ENCODE peak calls at places on chromosomes 2 and 18, in seven cellular contexts. B, T, Y, X, Z, M and N are unnamed samples. For H3K4me1, the result is how much of the 10 kb centered on the place peaks cover.

GRCh38 chr2:102147935-102148334 is 5.4 kb downstream of the IL1R1 start:
- DNase-seq in M (no peak), Y (no peak), T (no peak), X (peak), B (no peak), Z (no peak), N (no peak)

GRCh38 chr18:25727281-25727680 is 363.1 kb downstream of the SS18 start:
- DNase-seq in Z (no peak), M (no peak), X (peak), T (no peak), Y (no peak), B (no peak), N (no peak)

GRCh38 chr2:146135245-146135644 is 1615.3 kb upstream of the ZEB2 start:
- DNase-seq in B (no peak), Z (no peak), Y (no peak), M (peak), T (no peak), X (peak), N (no peak)

GRCh38 chr2:74886811-74887210 is 52.9 kb downstream of the HK2 start:
- DNase-seq in Y (no peak), B (no peak), M (no peak), Z (no peak), X (no peak), T (no peak), N (peak)

GRCh38 chr2:23651187-23651983 is 266.4 kb downstream of the KLHL29 start:
- DNase-seq in B (no peak), M (peak), Z (no peak), T (no peak), X (peak), Y (no peak), N (no peak)

GRCh38 chr2:130337735-130338325 is 4.9 kb upstream of the IMP4 start:
- DNase-seq in Z (no peak), B (no peak), X (peak), T (no peak), Y (no peak), M (no peak), N (no peak)

GRCh38 chr2:85754313-85755095 is 713 bp downstream of the ATOH8 start:
- DNase-seq in Z (no peak), M (no peak), T (peak), Y (no peak), X (peak), B (peak), N (no peak)

GRCh38 chr2:179031731-179032408 is 18.1 kb downstream of the CCDC141 start:
- DNase-seq in M (no peak), Z (no peak), T (no peak), B (no peak), Y (no peak), X (no peak), N (no peak)

GRCh38 chr2:238946586-238947242 is 98.8 kb downstream of the TWIST2 start:
- DNase-seq in X (no peak), M (no peak), B (peak), Y (peak), T (no peak), Z (no peak), N (no peak)

GRCh38 chr2:223723954-223724411 is 113.4 kb downstream of the AP1S3 start:
- DNase-seq in T (no peak), M (no peak), B (no peak), Z (no peak), Y (no peak), X (peak), N (no peak)

GRCh38 chr18:44799422-44800421 is 119.0 kb downstream of the SETBP1 start:
- DNase-seq in X (no peak), B (no peak), Y (no peak), T (no peak), M (no peak), Z (no peak), N (no peak)

GRCh38 chr2:3292416-3292815 is 85.2 kb downstream of the EIPR1 start:
- DNase-seq in X (no peak), B (peak), M (no peak), T (no peak), Y (no peak), Z (no peak), N (no peak)

GRCh38 chr2:172097557-172098131 is 5.1 kb downstream of the DLX2 start:
- DNase-seq in Z (no peak), T (no peak), X (no peak), M (no peak), B (no peak), Y (no peak), N (no peak)

GRCh38 chr2:183709829-183710228 is 585.6 kb downstream of the NUP35 start:
- DNase-seq in T (no peak), Z (no peak), X (no peak), B (no peak), M (no peak), Y (no peak), N (no peak)

GRCh38 chr18:22136395-22136794 is 33.0 kb upstream of the GATA6 start:
- DNase-seq in X (peak), T (no peak), B (no peak), Y (no peak), Z (no peak), M (no peak), N (no peak)

GRCh38 chr2:62738981-62739936 is 33.7 kb downstream of the EHBP1 start:
- DNase-seq in B (no peak), Z (no peak), M (no peak), Y (no peak), T (no peak), X (no peak), N (peak)

GRCh38 chr2:64562148-64562784 is 38.1 kb downstream of the AFTPH start:
- DNase-seq in M (no peak), X (peak), Y (no peak), B (no peak), T (no peak), Z (no peak), N (peak)

GRCh38 chr2:85922210-85922609 is 33.4 kb upstream of the ST3GAL5 start:
- DNase-seq in Z (no peak), B (no peak), M (no peak), X (peak), T (no peak), Y (no peak), N (no peak)

GRCh38 chr2:241804326-241805276 is 4.4 kb upstream of the NEU4 start:
- DNase-seq in B (peak), Y (peak), X (peak), M (no peak), T (peak), Z (no peak), N (no peak)

GRCh38 chr18:51802589-51802988 is 537.4 kb upstream of the DCC start:
- DNase-seq in T (no peak), X (no peak), Y (no peak), Z (no peak), M (no peak), B (no peak), N (no peak)

DNA sequence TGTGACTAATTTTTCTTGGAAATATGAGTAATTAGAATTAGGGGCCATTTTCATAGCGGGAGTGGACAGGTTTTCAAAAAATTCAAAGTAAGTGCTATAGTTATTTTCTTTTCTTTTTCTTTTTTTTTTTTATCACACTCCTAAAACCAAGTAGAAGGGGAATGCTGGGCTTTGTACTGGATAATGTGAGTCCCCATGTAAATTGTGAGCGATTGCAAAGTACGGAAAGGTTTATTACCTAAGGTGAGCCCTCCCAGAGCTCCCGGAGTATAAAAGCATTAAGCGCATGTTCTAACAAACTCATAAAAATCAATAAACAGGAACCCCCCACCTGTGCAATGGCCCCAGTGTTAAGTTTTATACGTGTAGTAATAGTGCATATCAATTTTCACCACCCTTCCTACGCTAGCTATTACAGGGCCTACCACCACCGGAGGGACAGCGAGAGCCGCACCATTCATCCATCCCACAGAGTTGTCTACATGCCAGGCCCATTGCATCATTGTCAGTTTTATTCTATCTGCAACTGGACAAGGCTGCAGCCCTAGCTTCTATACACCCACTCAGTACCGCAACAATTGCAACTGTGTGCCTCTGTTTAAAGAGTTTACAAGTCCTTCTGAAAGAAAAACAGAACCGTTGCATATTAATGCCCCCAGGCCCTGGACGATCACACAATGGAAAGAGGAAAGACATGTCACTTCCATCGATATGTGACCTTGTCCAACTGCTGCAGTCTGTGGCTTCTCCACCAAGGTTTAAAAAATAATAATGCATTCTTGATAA is 58.7 kb downstream of the ZEB2 start:
- DNase-seq in T (no peak), Y (no peak), X (no peak), M (no peak), Z (peak), B (no peak), N (no peak)
- H3K4me1 ChIP-seq in T (half or more), Y (under half), X (under half), M (under half), Z (under half), B (under half), N (under half)

GRCh38 chr2:96596596-96596995 is 41.5 kb downstream of the KANSL3 start:
- DNase-seq in M (no peak), X (no peak), B (no peak), Z (no peak), Y (no peak), T (no peak), N (no peak)

GRCh38 chr2:96591494-96591893 is 46.6 kb downstream of the KANSL3 start:
- DNase-seq in X (no peak), B (no peak), M (no peak), T (no peak), Y (no peak), Z (no peak), N (no peak)

GRCh38 chr2:96591054-96591453 is 47.1 kb downstream of the KANSL3 start:
- DNase-seq in T (no peak), X (no peak), Y (no peak), Z (no peak), M (no peak), B (no peak), N (no peak)

GRCh38 chr2:96594701-96595152 is 43.4 kb downstream of the KANSL3 start:
- DNase-seq in M (no peak), T (no peak), X (no peak), B (no peak), Z (no peak), Y (no peak), N (peak)

DNA sequence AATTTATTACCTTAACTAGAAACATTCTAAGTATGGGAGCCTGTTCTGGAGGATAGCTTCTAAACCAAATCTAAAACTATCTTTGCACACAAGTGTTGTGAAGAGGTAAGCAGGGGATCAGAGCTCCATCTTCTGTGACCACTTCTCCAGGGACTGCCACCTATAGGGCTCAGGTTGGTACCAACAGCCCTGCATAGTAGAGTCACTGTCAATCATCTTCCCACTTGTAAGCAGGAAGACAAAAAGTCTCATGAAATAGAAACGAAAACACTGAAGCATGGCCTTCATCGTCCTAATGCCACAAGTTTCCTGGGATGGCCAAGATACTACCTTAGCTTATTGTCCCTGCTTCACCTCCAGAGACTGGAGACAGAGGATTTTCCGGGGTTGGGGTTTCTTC is 43.8 kb downstream of the KANSL3 start:
- DNase-seq in T (no peak), X (no peak), Z (no peak), Y (no peak), M (no peak), B (no peak), N (no peak)
- H3K27ac ChIP-seq in T (no peak), X (no peak), Z (peak), Y (peak), M (no peak), B (no peak), N (peak)

DNA sequence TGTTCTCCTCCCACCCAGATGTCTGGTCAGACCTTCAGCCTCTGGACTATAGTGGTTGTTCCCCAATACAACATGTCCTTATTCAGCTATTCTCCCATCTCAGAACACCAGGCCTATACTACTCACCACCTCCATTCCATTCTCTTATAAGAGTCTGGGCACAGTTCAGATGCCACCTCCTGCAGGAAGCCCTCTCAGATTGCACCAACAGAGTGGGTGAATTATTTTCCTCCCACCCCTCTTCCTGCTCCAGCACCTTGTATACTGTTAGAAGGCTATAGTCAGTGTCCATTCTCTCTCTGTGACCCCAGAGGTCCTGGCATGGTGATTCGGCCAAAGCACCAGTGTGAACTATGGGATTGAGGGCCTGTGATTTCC is 204.6 kb downstream of the GLI2 start:
- DNase-seq in M (no peak), X (no peak), T (no peak), B (no peak), Z (no peak), Y (no peak), N (no peak)
- H3K4me3 ChIP-seq in M (no peak), X (no peak), T (no peak), B (no peak), Z (no peak), Y (no peak), N (no peak)

DNA sequence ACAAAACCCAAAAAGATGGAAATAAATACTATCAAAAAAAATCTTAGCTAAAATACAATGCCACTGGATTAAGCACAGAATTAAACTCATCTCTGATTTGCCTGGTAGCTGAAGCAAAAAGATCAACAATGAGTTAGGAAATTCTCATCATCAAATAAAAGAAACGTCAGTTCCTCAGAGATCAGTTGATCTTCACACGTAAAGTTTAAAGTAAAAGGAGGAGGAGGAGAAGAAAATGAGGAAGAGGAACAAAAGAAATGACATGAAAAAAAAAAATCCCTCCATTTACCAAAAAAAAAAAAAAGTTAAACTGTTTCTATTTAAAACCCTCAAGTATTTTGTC is 22.6 kb downstream of the KLF7 start:
- DNase-seq in M (no peak), Z (no peak), B (no peak), X (no peak), T (no peak), Y (no peak), N (no peak)
- H3K4me1 ChIP-seq in M (under half), Z (half or more), B (under half), X (under half), T (half or more), Y (under half), N (under half)

DNA sequence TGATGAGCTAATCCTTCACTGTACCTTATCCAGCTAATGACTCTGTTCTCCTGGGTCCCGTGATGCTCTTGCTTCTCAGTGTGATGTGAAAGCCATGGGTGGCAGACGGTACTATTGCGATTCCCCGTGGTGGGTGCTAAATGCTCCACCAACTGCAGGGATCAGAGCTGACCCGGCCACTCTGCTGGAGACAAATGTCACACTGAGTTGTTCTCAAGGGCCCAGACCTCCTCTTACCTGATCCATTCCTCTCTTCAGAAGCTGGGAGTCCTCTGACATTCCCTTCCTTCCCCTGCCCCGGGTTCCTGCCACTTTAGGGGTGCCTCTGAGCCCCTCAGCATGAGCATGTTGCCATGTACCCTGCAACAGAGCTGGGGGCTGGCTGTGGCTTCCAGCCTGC is 105.1 kb downstream of the MAPK4 start:
- DNase-seq in M (no peak), B (no peak), Y (no peak), Z (no peak), T (no peak), X (no peak), N (no peak)
- H3K27ac ChIP-seq in M (no peak), B (peak), Y (no peak), Z (no peak), T (no peak), X (no peak), N (no peak)